ENCODE peak calls at places on chromosomes 11 and 22, in six cellular contexts. V is OCI-LY7; Z is HepG2; O is tibial nerve; D is CD8-positive, alpha-beta memory T cell; Q is endothelial cell of umbilical vein. P is an unnamed sample.

GRCh38 chr11:116199182-116199581 is 573.6 kb downstream of the BUD13 start:
- DNase-seq in Z (no peak), V (no peak), D (no peak), O (no peak), Q (no peak), P (no peak)

GRCh38 chr11:19232910-19233503 is 7.7 kb downstream of the E2F8 start:
- DNase-seq in Q (peak; percentile 90), V (no peak), O (no peak), D (no peak), Z (no peak), P (no peak)

GRCh38 chr11:557328-558132 is 3.0 kb downstream of the LMNTD2 start:
- DNase-seq in D (peak; percentile 48), V (no peak), Z (no peak), Q (no peak), O (no peak), P (no peak)

GRCh38 chr11:132943737-132944556 is 588.4 kb downstream of the OPCML start:
- DNase-seq in V (no peak), Q (no peak), D (no peak), O (no peak), Z (no peak), P (peak; percentile 26)

GRCh38 chr11:396948-397548 is 3.0 kb downstream of the PKP3 start:
- DNase-seq in Z (peak; percentile 63), Q (peak; percentile 66), O (no peak), V (no peak), D (peak; percentile 72), P (no peak)

GRCh38 chr11:61495801-61496601 is 12.5 kb upstream of the LRRC10B start:
- DNase-seq in D (no peak), O (no peak), Z (no peak), V (no peak), Q (no peak), P (no peak)

GRCh38 chr22:31221084-31221483 is 9.0 kb downstream of the LIMK2 start:
- DNase-seq in Z (no peak), Q (no peak), D (no peak), O (no peak), V (no peak), P (no peak)

GRCh38 chr11:123841189-123841588 is 35.0 kb upstream of the OR6M1 start:
- DNase-seq in V (no peak), D (no peak), Q (peak; percentile 44), O (no peak), Z (no peak), P (no peak)

GRCh38 chr11:33941637-33942160 is 49.8 kb upstream of the LMO2 start:
- DNase-seq in Q (peak; percentile 87), Z (no peak), V (no peak), O (no peak), D (no peak), P (no peak)

GRCh38 chr22:49216579-49216978 is 611.1 kb downstream of the BRD1 start:
- DNase-seq in O (no peak), D (no peak), Q (no peak), V (no peak), Z (no peak), P (no peak)

GRCh38 chr11:93330446-93330984 is at the start of gene DEUP1:
- DNase-seq in D (no peak), V (no peak), O (no peak), Z (no peak), Q (peak; percentile 1), P (peak; percentile 85)

GRCh38 chr22:38948181-38948940 is 9.0 kb upstream of the APOBEC3A start:
- DNase-seq in O (no peak), V (no peak), D (no peak), Z (no peak), Q (no peak), P (no peak)

GRCh38 chr11:133136376-133136775 is 395.9 kb downstream of the OPCML start:
- DNase-seq in O (no peak), Q (no peak), Z (no peak), V (no peak), D (no peak), P (no peak)

GRCh38 chr11:107040447-107041444 is 22.5 kb upstream of the GUCY1A2 start:
- DNase-seq in V (peak; percentile 30), Q (no peak), O (no peak), Z (no peak), D (no peak), P (no peak)

GRCh38 chr11:61817471-61818202 is 834 bp upstream of the FADS1 start:
- DNase-seq in D (no peak), Q (no peak), O (no peak), Z (peak; percentile 43), V (no peak), P (no peak)

DNA sequence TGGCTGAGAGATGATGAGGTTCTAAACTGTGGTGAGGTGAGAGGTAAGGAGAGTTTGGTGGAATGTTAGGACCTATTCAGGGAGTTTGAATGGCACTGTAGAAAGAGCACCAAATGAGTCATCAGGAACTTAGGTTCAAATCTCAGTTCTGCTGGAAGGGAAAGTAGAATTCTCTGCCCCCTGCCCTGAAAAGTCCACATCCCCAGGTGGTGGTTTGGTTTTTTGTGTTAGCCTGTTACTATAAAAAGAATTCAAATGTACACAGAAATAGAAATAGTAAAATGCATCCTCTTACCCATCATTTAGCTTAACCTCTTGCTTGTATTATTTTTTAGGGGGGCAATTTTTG is 20.2 kb downstream of the PPFIBP2 start:
- DNase-seq in V (no peak), Q (no peak), O (no peak), D (no peak), Z (no peak), P (no peak)
- H3K27ac ChIP-seq in V (peak overlapping the region; percentile 32), Q (no peak overlapping the region), O (no peak overlapping the region), D (no peak overlapping the region), Z (no peak overlapping the region), P (no peak overlapping the region)

DNA sequence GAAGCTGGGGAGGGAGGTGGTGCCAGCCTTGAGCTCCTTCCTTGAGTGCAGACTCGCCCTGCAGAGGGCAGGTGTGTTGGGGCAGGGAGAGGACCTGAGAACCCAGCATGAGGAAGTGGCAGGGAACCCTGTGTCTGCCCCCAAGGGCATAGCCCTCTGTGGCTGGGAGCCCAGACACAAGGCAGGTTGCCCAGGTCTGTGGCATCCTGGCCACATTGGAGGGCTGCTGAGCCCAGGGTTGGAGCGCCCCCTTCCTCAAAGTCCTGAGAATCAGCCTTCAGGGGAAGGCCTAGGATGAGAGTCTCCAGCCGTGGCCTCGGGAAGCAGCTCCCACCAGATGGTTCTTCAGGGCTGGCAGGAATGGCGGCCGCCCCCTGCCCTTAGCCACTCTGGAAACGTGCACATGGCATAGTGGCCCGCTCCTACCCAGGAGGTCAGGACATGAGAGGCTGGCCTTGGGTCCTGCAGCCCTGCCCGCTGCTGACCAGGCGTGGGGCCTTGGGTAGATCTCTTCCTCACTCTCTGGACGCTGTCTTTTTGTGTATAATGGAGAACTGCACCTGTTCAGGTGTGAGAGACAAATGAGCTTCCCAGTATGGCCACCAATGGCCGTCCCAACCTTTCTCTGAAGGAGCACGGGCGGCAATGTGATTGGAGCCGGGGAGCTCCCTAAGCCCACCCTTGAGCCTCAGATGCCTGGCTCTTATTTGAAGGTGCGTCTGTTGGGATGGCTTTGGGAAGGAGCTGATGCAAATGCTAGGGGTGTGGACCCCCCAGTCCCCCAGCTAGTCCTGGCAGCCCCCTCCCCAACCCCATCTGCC is 4.5 kb upstream of the CDC42BPG start:
- DNase-seq in V (peak; percentile 80), Q (no peak), O (no peak), Z (no peak), D (peak; percentile 66), P (peak; percentile 46)
- H3K27ac ChIP-seq in V (peak overlapping the region; percentile 92), Q (no peak overlapping the region), O (peak overlapping the region; percentile 78), Z (no peak overlapping the region), D (no peak overlapping the region), P (peak overlapping the region; percentile 63)

DNA sequence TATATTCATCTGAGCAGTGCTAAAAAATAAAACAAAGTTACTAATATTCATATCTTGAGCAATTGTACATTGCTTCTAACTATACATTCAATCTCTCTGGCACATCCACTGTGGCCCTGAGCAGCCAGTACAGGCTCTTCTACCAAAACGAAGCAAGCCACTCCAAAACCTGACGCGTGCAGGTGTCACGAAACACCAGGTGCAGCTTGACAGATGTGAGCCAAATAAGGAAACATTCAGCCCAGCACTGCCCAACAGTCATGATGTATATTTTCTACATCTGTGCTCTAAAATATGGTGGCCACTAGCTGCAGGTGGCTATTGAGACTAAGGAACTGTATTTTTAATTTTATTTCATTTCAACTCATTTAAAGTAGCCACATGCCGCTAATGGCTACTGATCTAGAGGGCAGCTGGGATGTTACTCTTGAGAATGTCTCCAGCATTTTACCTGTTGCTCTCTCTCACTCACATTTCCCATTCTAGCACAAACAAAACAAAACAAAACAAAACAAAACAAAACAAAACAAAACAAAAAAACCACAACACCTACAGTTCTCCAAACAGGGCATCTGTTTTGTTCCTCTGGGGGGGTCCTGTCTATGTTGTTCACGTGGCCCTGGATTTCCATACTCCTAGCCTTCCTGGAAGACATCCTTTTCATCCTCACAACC is 77.7 kb downstream of the LARGE1 start:
- DNase-seq in V (peak; percentile 97), Q (no peak), Z (no peak), D (no peak), O (no peak), P (no peak)
- H3K27ac ChIP-seq in V (peak overlapping the region; percentile 93), Q (no peak overlapping the region), Z (no peak overlapping the region), D (no peak overlapping the region), O (no peak overlapping the region), P (no peak overlapping the region)

GRCh38 chr11:104075091-104075490 is 38.7 kb downstream of the DDI1 start:
- DNase-seq in Q (no peak), D (no peak), V (no peak), Z (no peak), O (no peak), P (no peak)
- H3K27ac ChIP-seq in Q (no peak overlapping the region), D (no peak overlapping the region), V (no peak overlapping the region), Z (no peak overlapping the region), O (no peak overlapping the region), P (no peak overlapping the region)

GRCh38 chr22:17266261-17266971 is 47.2 kb upstream of the ADA2 start:
- DNase-seq in V (no peak), Z (no peak), D (no peak), Q (no peak), O (no peak), P (peak; percentile 80)
- H3K27ac ChIP-seq in V (no peak overlapping the region), Z (no peak overlapping the region), D (no peak overlapping the region), Q (no peak overlapping the region), O (peak overlapping the region; percentile 45), P (peak overlapping the region; percentile 90)

DNA sequence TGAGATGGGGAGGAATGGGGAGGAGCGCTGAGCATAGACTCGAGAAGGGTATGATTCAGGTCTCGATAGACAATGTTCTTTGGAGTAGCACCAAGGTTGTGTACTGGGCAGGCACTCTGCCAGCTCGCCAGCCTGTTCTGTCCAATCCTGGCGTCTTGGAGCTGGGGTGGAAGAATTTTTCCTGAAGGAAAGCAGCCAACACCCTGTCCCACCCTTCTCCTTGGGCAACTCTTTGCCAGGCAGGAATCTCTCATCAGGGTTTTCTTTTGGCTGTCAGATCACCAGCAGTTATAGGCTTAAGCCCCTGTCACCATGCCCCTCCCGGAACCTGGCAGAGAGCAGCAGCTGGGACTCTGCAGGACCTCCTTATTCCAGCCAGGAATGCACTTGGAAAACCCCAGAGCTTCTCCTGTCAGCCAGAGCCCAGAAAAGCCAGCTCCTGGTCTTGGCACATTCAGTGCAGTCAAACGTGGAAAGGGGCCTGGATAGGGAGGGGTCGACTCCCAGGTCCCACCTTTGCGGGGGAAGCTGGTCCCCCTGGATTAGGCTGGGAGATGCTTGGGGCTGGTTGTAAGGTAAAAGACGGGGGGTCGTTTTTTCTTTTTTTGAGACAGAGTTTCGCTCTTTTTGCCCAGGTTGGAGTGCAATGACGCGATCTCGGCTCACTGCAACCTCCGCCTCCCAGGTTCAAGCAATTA is 14.4 kb upstream of the SPTBN2 start:
- DNase-seq in D (no peak), V (no peak), Z (no peak), O (no peak), Q (no peak), P (no peak)
- H3K27ac ChIP-seq in D (no peak overlapping the region), V (no peak overlapping the region), Z (no peak overlapping the region), O (peak overlapping the region; percentile 84), Q (no peak overlapping the region), P (no peak overlapping the region)

GRCh38 chr11:7600205-7600775 is 73.0 kb downstream of the CYB5R2 start:
- DNase-seq in V (no peak), O (peak; percentile 28), D (no peak), Q (peak; percentile 92), Z (peak; percentile 89), P (peak; percentile 76)
- H3K27ac ChIP-seq in V (no peak overlapping the region), O (peak overlapping the region; percentile 38), D (no peak overlapping the region), Q (peak overlapping the region; percentile 52), Z (peak overlapping the region; percentile 58), P (peak overlapping the region; percentile 75)

GRCh38 chr11:86724137-86724536 is 51.7 kb upstream of the ME3 start:
- DNase-seq in D (no peak), O (no peak), Q (no peak), Z (no peak), V (no peak), P (no peak)
- H3K27ac ChIP-seq in D (no peak overlapping the region), O (no peak overlapping the region), Q (no peak overlapping the region), Z (no peak overlapping the region), V (no peak overlapping the region), P (no peak overlapping the region)

P was measured in hepatocyte.